ENCODE peak calls at places on chromosomes 5 and 9, in nine cellular contexts. F is sigmoid colon; D is HEK293T; U is HT-29; N is GM10248; I is effector CD4-positive, alpha-beta T cell; Z is NCI-H460; A is iPS-NIHi11; C is stimulated activated CD4-positive, alpha-beta T cell treated with anti-CD3 and anti-CD28 coated beads, Interleukin-15, amount 100 ng/mL, for 48 hours. R is an unnamed sample.

GRCh38 chr9:122844137-122844536 is 15.7 kb upstream of the PDCL start:
- DNase-seq in F (no peak), D (no peak), U (no peak), N (no peak), I (no peak), Z (no peak), A (no peak), C (no peak), R (no peak)

GRCh38 chr5:124696898-124697297 is 49.5 kb downstream of the ZNF608 start:
- DNase-seq in F (no peak), D (no peak), U (no peak), N (no peak), I (no peak), Z (no peak), A (no peak), C (no peak), R (no peak)

GRCh38 chr9:135079018-135079417 is 8.4 kb upstream of the OLFM1 start:
- DNase-seq in F (peak; percentile 48), D (no peak), U (no peak), N (no peak), I (no peak), Z (no peak), A (no peak), C (no peak), R (no peak)

GRCh38 chr9:69936427-69936826 is 107.2 kb upstream of the MAMDC2 start:
- DNase-seq in F (no peak), D (no peak), U (no peak), N (no peak), I (no peak), Z (no peak), A (no peak), C (no peak), R (no peak)

GRCh38 chr5:126808619-126809018 is 31.7 kb downstream of the LMNB1 start:
- DNase-seq in F (no peak), D (peak; percentile 28), U (peak; percentile 47), N (peak; percentile 47), I (no peak), Z (peak; percentile 45), A (no peak), C (no peak), R (no peak)

GRCh38 chr5:102542064-102542463 is 43.3 kb upstream of the SLCO6A1 start:
- DNase-seq in F (no peak), D (no peak), U (no peak), N (no peak), I (no peak), Z (no peak), A (no peak), C (no peak), R (no peak)

GRCh38 chr5:154251529-154251928 is 61.0 kb downstream of the GALNT10 start:
- DNase-seq in F (no peak), D (no peak), U (no peak), N (no peak), I (no peak), Z (no peak), A (no peak), C (no peak), R (no peak)

GRCh38 chr5:1463326-1464095 is 18.3 kb upstream of the SLC6A3 start:
- DNase-seq in F (no peak), D (no peak), U (no peak), N (no peak), I (no peak), Z (no peak), A (no peak), C (no peak), R (no peak)

GRCh38 chr9:92035687-92036410 is 79.4 kb downstream of the SPTLC1 start:
- DNase-seq in F (peak; percentile 93), D (no peak), U (no peak), N (no peak), I (no peak), Z (no peak), A (no peak), C (no peak), R (no peak)

GRCh38 chr5:109453251-109453650 is 43.5 kb upstream of the PJA2 start:
- DNase-seq in F (no peak), D (no peak), U (no peak), N (no peak), I (no peak), Z (no peak), A (no peak), C (no peak), R (no peak)

GRCh38 chr9:87862536-87863268 is 20.0 kb upstream of the SPATA31E1 start:
- DNase-seq in F (no peak), D (no peak), U (peak; percentile 59), N (no peak), I (no peak), Z (no peak), A (no peak), C (no peak), R (no peak)

GRCh38 chr9:112029921-112030444 is 133.4 kb downstream of the UGCG start:
- DNase-seq in F (no peak), D (no peak), U (peak; percentile 77), N (no peak), I (no peak), Z (peak; percentile 38), A (peak; percentile 59), C (no peak), R (no peak)

GRCh38 chr9:95095619-95096355 is 221.7 kb downstream of the FANCC start:
- DNase-seq in F (no peak), D (no peak), U (no peak), N (no peak), I (no peak), Z (no peak), A (no peak), C (no peak), R (no peak)

GRCh38 chr9:117098331-117098730 is 316.5 kb downstream of the ASTN2 start:
- DNase-seq in F (no peak), D (no peak), U (no peak), N (no peak), I (no peak), Z (no peak), A (no peak), C (no peak), R (no peak)